ENCODE peak calls at places on chromosomes 6 and 20, in nine cellular contexts. I is neural progenitor cell, L is MM.1S, Y is GM23248, H is hepatocyte, Z is SK-N-SH, J is PC-3, U is HCT116, D is GM23338. K is an unnamed sample.
A peak's percentile ranks its signal among the peaks of the same experiment; 100 is the strongest.

GRCh38 chr20:12201289-12201991 is 283.7 kb downstream of the BTBD3 start:
- DNase-seq in L (no peak), H (peak; percentile 10), Y (peak; percentile 8), D (no peak), Z (peak; percentile 1), J (peak; percentile 66), U (no peak), I (no peak), K (no peak)

GRCh38 chr6:132730560-132730959 is 16.7 kb upstream of the VNN1 start:
- DNase-seq in L (no peak), Y (peak; percentile 85), H (peak; percentile 53), J (peak; percentile 86), U (no peak), I (no peak), D (no peak), Z (no peak), K (no peak)

GRCh38 chr6:151275121-151275520 is 35.4 kb downstream of the AKAP12 start:
- DNase-seq in Y (no peak), J (no peak), H (no peak), D (peak; percentile 37), L (no peak), Z (no peak), I (peak; percentile 12), U (no peak), K (no peak)

GRCh38 chr6:85747093-85747492 is 104.4 kb upstream of the SYNCRIP start:
- DNase-seq in L (no peak), U (no peak), H (no peak), Z (no peak), J (peak; percentile 28), Y (peak; percentile 65), D (no peak), I (no peak), K (no peak)

GRCh38 chr20:51417745-51418529 is 124.6 kb downstream of the NFATC2 start:
- DNase-seq in D (peak; percentile 15), L (no peak), J (no peak), I (no peak), U (no peak), H (no peak), Z (no peak), Y (no peak), K (peak; percentile 37)

GRCh38 chr6:123940551-123940950 is 136.9 kb downstream of the NKAIN2 start:
- DNase-seq in Y (no peak), D (no peak), Z (no peak), J (no peak), H (no peak), L (no peak), I (no peak), U (no peak), K (no peak)

GRCh38 chr6:93786474-93787330 is 367.3 kb upstream of the EPHA7 start:
- DNase-seq in Y (no peak), U (no peak), J (peak; percentile 14), L (no peak), H (no peak), D (peak; percentile 96), I (peak; percentile 89), Z (no peak), K (no peak)

GRCh38 chr20:46293084-46293483 is 15.2 kb downstream of the CDH22 start:
- DNase-seq in Z (no peak), L (peak; percentile 33), H (peak; percentile 75), I (peak; percentile 92), D (peak; percentile 78), J (peak; percentile 68), U (no peak), Y (peak; percentile 58), K (peak; percentile 7)

GRCh38 chr20:63855363-63856110 is 5.8 kb upstream of the ABHD16B start:
- DNase-seq in I (no peak), J (no peak), D (peak; percentile 59), Z (peak; percentile 61), H (no peak), U (no peak), L (no peak), Y (peak; percentile 22), K (no peak)

GRCh38 chr6:22668307-22668706 is 98.9 kb downstream of the HDGFL1 start:
- DNase-seq in H (no peak), Z (no peak), Y (no peak), D (no peak), J (no peak), U (no peak), L (no peak), I (no peak), K (no peak)

GRCh38 chr6:160036790-160037206 is 67.9 kb downstream of the IGF2R start:
- DNase-seq in J (peak; percentile 86), D (no peak), I (no peak), U (no peak), Y (peak; percentile 96), H (no peak), L (no peak), Z (no peak), K (no peak)

GRCh38 chr6:15148356-15149058 is 97.4 kb upstream of the JARID2 start:
- DNase-seq in D (peak; percentile 50), J (peak; percentile 72), Z (no peak), L (no peak), U (no peak), I (peak; percentile 21), Y (peak; percentile 78), H (peak; percentile 58), K (no peak)

GRCh38 chr6:99348823-99349619 is 453 bp downstream of the FAXC start:
- DNase-seq in Y (no peak), Z (peak; percentile 81), I (no peak), J (peak; percentile 4), H (peak; percentile 53), L (no peak), D (peak; percentile 62), U (no peak), K (no peak)

GRCh38 chr6:131733376-131734016 is 22.7 kb upstream of the CTAGE9 start:
- DNase-seq in I (no peak), D (no peak), Y (peak; percentile 80), Z (no peak), J (no peak), U (no peak), H (no peak), L (no peak), K (no peak)

GRCh38 chr20:47907031-47907670 is 121.9 kb upstream of the SULF2 start:
- DNase-seq in I (peak; percentile 13), U (no peak), Z (no peak), J (no peak), H (no peak), L (no peak), D (peak; percentile 11), Y (no peak), K (no peak)

GRCh38 chr6:128487055-128487454 is 33.3 kb downstream of the PTPRK start:
- DNase-seq in I (no peak), H (peak; percentile 36), L (no peak), J (peak; percentile 34), Y (peak; percentile 20), D (peak; percentile 42), U (no peak), Z (no peak), K (no peak)

GRCh38 chr6:153392156-153392555 is 261.1 kb upstream of the RGS17 start:
- DNase-seq in Y (peak; percentile 8), J (no peak), I (peak; percentile 28), U (no peak), Z (no peak), L (peak; percentile 33), D (no peak), H (no peak), K (no peak)

GRCh38 chr20:61350500-61351250 is 98.6 kb downstream of the CDH4 start:
- DNase-seq in D (no peak), U (no peak), I (no peak), L (no peak), Z (no peak), Y (no peak), J (no peak), H (no peak), K (no peak)

DNA sequence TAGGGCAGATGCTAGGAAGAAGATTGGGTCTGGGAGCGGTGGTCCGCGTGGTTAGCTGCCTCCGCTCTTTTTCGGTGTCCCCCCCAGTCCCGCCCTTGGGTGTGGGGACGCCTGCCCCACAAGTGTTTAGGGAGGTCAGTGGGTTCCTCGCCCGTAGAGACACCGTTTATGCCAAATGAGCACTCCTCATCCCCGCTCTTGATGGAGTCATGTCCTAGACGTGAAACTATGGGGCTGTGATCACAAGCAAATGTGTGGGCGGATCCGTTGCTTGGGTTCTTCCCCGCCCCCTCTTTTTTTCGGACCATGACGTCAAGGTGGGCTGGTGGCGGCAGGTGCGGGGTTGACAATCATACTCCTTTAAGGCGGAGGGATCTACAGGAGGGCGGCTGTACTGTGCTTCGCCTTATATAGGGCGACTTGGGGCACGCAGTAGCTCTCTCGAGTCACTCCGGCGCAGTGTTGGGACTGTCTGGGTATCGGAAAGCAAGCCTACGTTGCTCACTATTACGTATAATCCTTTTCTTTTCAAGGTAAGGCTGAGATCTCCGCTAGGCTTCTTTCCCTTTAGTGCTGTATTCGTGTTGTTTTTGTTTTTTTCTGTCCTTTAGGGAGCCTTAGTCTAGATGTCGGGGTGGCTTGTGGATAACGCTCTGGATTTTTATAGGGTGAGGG is at the start of gene HSP90AB1:
- DNase-seq in H (peak; percentile 98), L (peak; percentile 98), Y (peak; percentile 97), J (peak; percentile 98), I (peak; percentile 97), Z (peak; percentile 94), U (peak; percentile 98), D (peak; percentile 99), K (peak; percentile 99)
- H2AFZ ChIP-seq in H (peak within 1 kb of the TSS; percentile 88), L (peak within 1 kb of the TSS; percentile 91), Y (peak within 1 kb of the TSS; percentile 96), J (peak within 1 kb of the TSS; percentile 85), I (peak within 1 kb of the TSS; percentile 84), Z (peak within 1 kb of the TSS; percentile 90), U (no peak within 1 kb of the TSS), D (peak within 1 kb of the TSS; percentile 90), K (peak within 1 kb of the TSS; percentile 67)

GRCh38 chr6:26501482-26501986 is 1.4 kb downstream of the BTN1A1 start:
- DNase-seq in U (no peak), D (peak; percentile 77), I (peak; percentile 66), Z (peak; percentile 69), H (peak; percentile 54), J (no peak), Y (peak; percentile 67), L (no peak), K (no peak)
- TF ChIP-seq EZH2phosphoT487 in U (no peak), D (peak; percentile 22), I (peak; percentile 75), Z (no peak), H (no peak), J (no peak), Y (no peak), L (no peak), K (no peak)

GRCh38 chr6:30626484-30627366 is at the start of gene ATAT1:
- DNase-seq in D (peak; percentile 96), U (peak; percentile 70), H (peak; percentile 93), I (peak; percentile 90), Y (peak; percentile 90), L (peak; percentile 81), Z (peak; percentile 92), J (peak; percentile 60), K (peak; percentile 87)
- H3K27ac ChIP-seq in D (peak within 1 kb of the TSS; percentile 79), U (peak within 1 kb of the TSS; percentile 77), H (peak within 1 kb of the TSS; percentile 95), I (peak within 1 kb of the TSS; percentile 68), Y (peak within 1 kb of the TSS; percentile 59), L (peak within 1 kb of the TSS; percentile 34), Z (peak within 1 kb of the TSS; percentile 70), J (peak within 1 kb of the TSS; percentile 18), K (peak within 1 kb of the TSS; percentile 32)

DNA sequence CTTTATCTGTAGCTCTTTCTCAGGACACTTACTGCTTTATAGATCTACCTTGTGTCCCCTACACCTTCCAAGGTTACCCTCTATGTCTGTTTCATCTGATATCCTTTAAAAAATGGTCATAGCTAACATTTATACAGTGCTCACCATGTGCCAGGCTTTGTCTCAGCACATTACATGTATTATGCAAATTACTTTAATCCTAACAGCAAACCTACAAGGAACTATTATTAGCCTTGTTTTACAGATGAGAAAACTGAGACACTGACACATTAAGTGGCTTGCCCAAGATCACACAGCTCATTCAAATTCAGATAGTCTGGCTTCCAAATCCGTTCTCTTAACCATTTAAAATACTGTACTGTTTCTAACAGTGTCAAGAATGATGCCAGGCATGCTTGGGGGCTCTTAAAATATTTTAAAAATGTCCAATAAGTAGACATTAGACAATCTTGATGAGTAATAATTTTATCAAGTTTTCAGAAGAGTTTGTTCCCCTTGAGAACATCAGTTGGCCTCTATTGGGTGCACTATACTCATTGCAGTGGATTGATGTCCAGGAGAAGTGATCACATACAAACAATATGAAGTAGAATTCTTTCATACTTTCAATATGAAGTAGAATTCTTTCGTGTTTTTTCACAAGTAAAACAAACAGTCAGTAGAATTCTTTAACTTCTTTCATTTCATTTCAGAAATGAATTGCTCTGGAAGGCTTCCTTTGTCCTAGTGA is 69.6 kb downstream of the DNAH8 start:
- DNase-seq in Y (no peak), H (no peak), J (no peak), I (no peak), Z (no peak), D (no peak), L (peak; percentile 14), U (no peak), K (no peak)
- H2AFZ ChIP-seq in Y (no peak overlapping the region), H (no peak overlapping the region), J (no peak overlapping the region), I (no peak overlapping the region), Z (peak overlapping the region; percentile 17), D (no peak overlapping the region), L (no peak overlapping the region), U (no peak overlapping the region), K (no peak overlapping the region)